ENCODE peak calls at places on chromosome 1, in four cellular contexts. R is WTC11, S is HepG2, U is K562. K is an unnamed sample.
A peak's percentile ranks its signal among the peaks of the same experiment; 100 is the strongest.

GRCh38 chr1:234958066-234958701 is 170.5 kb downstream of the TOMM20 start:
- DNase-seq in R (peak; percentile 29), S (peak; percentile 78), U (no peak), K (peak; percentile 77)

GRCh38 chr1:226688056-226688748 is 50.9 kb downstream of the ITPKB start:
- DNase-seq in R (peak; percentile 46), S (no peak), U (no peak), K (no peak)

GRCh38 chr1:34845131-34845901 is 14.2 kb downstream of the SMIM12 start:
- DNase-seq in R (no peak), S (no peak), U (peak; percentile 92), K (no peak)

GRCh38 chr1:94552071-94552586 is 10.6 kb upstream of the F3 start:
- DNase-seq in R (no peak), S (peak; percentile 73), U (no peak), K (no peak)

GRCh38 chr1:211635602-211636205 is 39.7 kb downstream of the NEK2 start:
- DNase-seq in R (no peak), S (no peak), U (no peak), K (no peak)

GRCh38 chr1:88753506-88753905 is 69.4 kb downstream of the PKN2 start:
- DNase-seq in R (no peak), S (no peak), U (no peak), K (no peak)

GRCh38 chr1:11648732-11649158 is 5.5 kb downstream of the FBXO2 start:
- DNase-seq in R (peak; percentile 75), S (no peak), U (peak; percentile 84), K (no peak)

GRCh38 chr1:225479996-225480720 is 52.3 kb upstream of the LBR start:
- DNase-seq in R (no peak), S (no peak), U (no peak), K (no peak)

GRCh38 chr1:180241716-180242544 is 11.9 kb downstream of the LHX4 start:
- DNase-seq in R (no peak), S (no peak), U (no peak), K (no peak)

GRCh38 chr1:39130297-39130696 is 74.2 kb upstream of the MACF1 start:
- DNase-seq in R (no peak), S (no peak), U (no peak), K (peak; percentile 33)

GRCh38 chr1:222257024-222257423 is 290.9 kb downstream of the HHIPL2 start:
- DNase-seq in R (no peak), S (no peak), U (no peak), K (no peak)

GRCh38 chr1:44524180-44524579 is 119.1 kb downstream of the RNF220 start:
- DNase-seq in R (peak; percentile 76), S (no peak), U (peak; percentile 31), K (no peak)

GRCh38 chr1:55107989-55108388 is 68.6 kb downstream of the PCSK9 start:
- DNase-seq in R (no peak), S (no peak), U (no peak), K (no peak)

GRCh38 chr1:23525558-23526174 is 5.4 kb downstream of the E2F2 start:
- DNase-seq in R (no peak), S (no peak), U (peak; percentile 29), K (no peak)

GRCh38 chr1:23522244-23523013 is 8.6 kb downstream of the E2F2 start:
- DNase-seq in R (no peak), S (no peak), U (no peak), K (no peak)

GRCh38 chr1:23524163-23524562 is 6.9 kb downstream of the E2F2 start:
- DNase-seq in R (no peak), S (no peak), U (no peak), K (no peak)

GRCh38 chr1:23526329-23527041 is 4.5 kb downstream of the E2F2 start:
- DNase-seq in R (no peak), S (no peak), U (no peak), K (no peak)

DNA sequence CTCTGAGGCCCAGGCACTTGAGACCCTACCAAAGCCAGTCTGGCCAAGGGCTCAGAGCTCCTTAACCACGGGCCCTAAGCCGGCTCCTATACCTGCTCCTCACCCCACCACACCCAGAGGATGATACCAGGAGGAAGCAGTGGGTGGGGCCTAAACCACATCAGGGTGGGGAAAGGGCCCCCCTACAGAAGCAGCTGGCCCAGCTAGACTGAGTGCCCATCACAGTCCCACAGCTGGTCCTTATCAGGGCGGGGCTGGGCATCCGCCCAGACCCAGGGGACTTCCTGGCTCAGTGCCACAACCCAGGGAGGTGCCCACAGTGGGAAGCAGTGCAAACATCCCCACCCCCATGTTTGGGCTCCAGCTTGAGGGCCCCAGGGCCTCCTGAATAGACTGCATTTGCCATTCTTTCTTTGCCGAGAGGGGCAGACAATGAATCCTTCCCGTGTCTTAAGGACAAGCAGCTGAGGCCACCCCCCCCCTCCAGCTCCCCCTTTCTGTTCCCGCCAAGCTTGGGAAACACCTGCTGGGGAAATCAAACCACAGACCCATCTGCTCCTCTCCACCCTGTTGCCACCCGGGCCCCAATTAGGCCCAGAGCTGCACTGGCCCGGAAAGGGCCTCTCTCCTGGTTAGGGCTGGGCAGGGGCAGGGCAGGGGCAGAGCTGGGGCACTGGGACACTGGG is 6.2 kb downstream of the E2F2 start:
- DNase-seq in R (no peak), S (no peak), U (no peak), K (no peak)
- TF ChIP-seq HMGXB4 in R (no peak), S (no peak), U (no peak), K (no peak)

GRCh38 chr1:2231667-2232254 is 3.6 kb downstream of the SKI start:
- DNase-seq in R (peak; percentile 80), S (peak; percentile 78), U (peak; percentile 82), K (peak; percentile 35)
- TF ChIP-seq HMGXB4 in R (no peak), S (no peak), U (no peak), K (no peak)

GRCh38 chr1:187280051-187280450 is 451.3 kb downstream of the PLA2G4A start:
- DNase-seq in R (no peak), S (no peak), U (no peak), K (no peak)
- TF ChIP-seq HMGXB4 in R (no peak), S (no peak), U (no peak), K (no peak)

GRCh38 chr1:1065265-1065939 is 8.7 kb downstream of the RNF223 start:
- DNase-seq in R (no peak), S (peak; percentile 24), U (peak; percentile 69), K (no peak)
- TF ChIP-seq HMGXB4 in R (no peak), S (peak; percentile 19), U (no peak), K (no peak)

K was measured in A549.